ENCODE peak calls at places on chromosomes 13 and 19, in five cellular contexts. X is RWPE2, Z is DND-41, D is astrocyte of the spinal cord, J is AG04450. F is an unnamed sample.

GRCh38 chr19:7928741-7929701 is 3.1 kb upstream of the CTXN1 start:
- DNase-seq in X (peak), Z (peak), D (peak), J (peak), F (peak)

GRCh38 chr13:95441326-95441725 is 111.2 kb upstream of the CLDN10 start:
- DNase-seq in X (no peak), Z (no peak), D (no peak), J (no peak), F (no peak)

GRCh38 chr19:41327499-41328156 is 17.7 kb downstream of the CCDC97 start:
- DNase-seq in X (peak), Z (no peak), D (peak), J (no peak), F (no peak)

GRCh38 chr19:7540761-7541480 is 5.4 kb downstream of the PNPLA6 start:
- DNase-seq in X (peak), Z (no peak), D (peak), J (no peak), F (no peak)

GRCh38 chr19:53908106-53908932 is 759 bp upstream of the CACNG7 start:
- DNase-seq in X (no peak), Z (no peak), D (peak), J (peak), F (no peak)

GRCh38 chr19:12783226-12783848 is 7.9 kb upstream of the JUNB start:
- DNase-seq in X (no peak), Z (peak), D (no peak), J (no peak), F (no peak)

GRCh38 chr13:44465318-44465717 is 91.7 kb downstream of the SERP2 start:
- DNase-seq in X (no peak), Z (no peak), D (peak), J (no peak), F (no peak)

GRCh38 chr19:19040417-19040816 is 7.0 kb downstream of the ARMC6 start:
- DNase-seq in X (no peak), Z (no peak), D (peak), J (peak), F (no peak)

GRCh38 chr13:50592412-50593145 is 250.9 kb downstream of the DLEU7 start:
- DNase-seq in X (no peak), Z (no peak), D (peak), J (no peak), F (no peak)

GRCh38 chr13:28475916-28476725 is 18.8 kb downstream of the FLT1 start:
- DNase-seq in X (no peak), Z (no peak), D (peak), J (peak), F (no peak)

GRCh38 chr19:41697198-41697855 is 9.3 kb upstream of the CEACAM7 start:
- DNase-seq in X (peak), Z (no peak), D (no peak), J (no peak), F (no peak)

GRCh38 chr19:8988204-8988603 is 22.0 kb downstream of the MUC16 start:
- DNase-seq in X (no peak), Z (peak), D (no peak), J (no peak), F (no peak)

GRCh38 chr13:46288570-46289259 is 77.0 kb downstream of the LRRC63 start:
- DNase-seq in X (no peak), Z (peak), D (peak), J (no peak), F (no peak)

GRCh38 chr13:27482996-27483395 is 32.6 kb upstream of the MTIF3 start:
- DNase-seq in X (no peak), Z (no peak), D (no peak), J (no peak), F (no peak)

GRCh38 chr13:50589139-50589538 is 254.4 kb downstream of the DLEU7 start:
- DNase-seq in X (peak), Z (peak), D (peak), J (peak), F (no peak)

GRCh38 chr19:9075064-9075964 is 11.5 kb upstream of the OR1M1 start:
- DNase-seq in X (peak), Z (peak), D (peak), J (peak), F (no peak)

GRCh38 chr13:49356224-49356623 is 87.6 kb downstream of the CAB39L start:
- DNase-seq in X (no peak), Z (no peak), D (peak), J (peak), F (no peak)

GRCh38 chr13:29504691-29505090 is 90.8 kb downstream of the SLC7A1 start:
- DNase-seq in X (no peak), Z (no peak), D (no peak), J (no peak), F (no peak)

GRCh38 chr13:107644136-107644535 is 571.2 kb downstream of the LIG4 start:
- DNase-seq in X (no peak), Z (no peak), D (no peak), J (no peak), F (no peak)

GRCh38 chr19:54114340-54114826 is 1.1 kb downstream of the TFPT start:
- DNase-seq in X (no peak), Z (peak), D (peak), J (no peak), F (no peak)

GRCh38 chr13:48264052-48264451 is 31.0 kb downstream of the ITM2B start:
- DNase-seq in X (no peak), Z (no peak), D (no peak), J (no peak), F (no peak)

GRCh38 chr13:44112700-44113329 is 233.1 kb downstream of the LACC1 start:
- DNase-seq in X (no peak), Z (no peak), D (no peak), J (no peak), F (no peak)

GRCh38 chr13:30415430-30416030 is 6.8 kb upstream of the UBE2L5 start:
- DNase-seq in X (no peak), Z (no peak), D (peak), J (no peak), F (no peak)

GRCh38 chr13:97945792-97946419 is 7.6 kb upstream of the IPO5 start:
- DNase-seq in X (no peak), Z (no peak), D (peak), J (no peak), F (no peak)

GRCh38 chr19:48308695-48309586 is 16.4 kb upstream of the EMP3 start:
- DNase-seq in X (peak), Z (peak), D (no peak), J (no peak), F (no peak)
- TF ChIP-seq CTCF in X (no peak), Z (peak), D (peak), J (peak), F (no peak)

GRCh38 chr13:41587490-41587889 is 130.1 kb downstream of the RGCC start:
- DNase-seq in X (no peak), Z (no peak), D (no peak), J (no peak), F (no peak)
- TF ChIP-seq CTCF in X (no peak), Z (peak), D (peak), J (no peak), F (peak)

GRCh38 chr13:101149735-101150380 is 266.4 kb downstream of the NALCN start:
- DNase-seq in X (no peak), Z (peak), D (peak), J (peak), F (no peak)
- TF ChIP-seq CTCF in X (peak), Z (peak), D (peak), J (peak), F (peak)

GRCh38 chr19:10384580-10384979 is 4.2 kb upstream of the TYK2 start:
- DNase-seq in X (no peak), Z (no peak), D (no peak), J (no peak), F (no peak)
- TF ChIP-seq CTCF in X (no peak), Z (peak), D (no peak), J (no peak), F (no peak)

GRCh38 chr19:1130801-1131717 is 27.3 kb downstream of the GPX4 start:
- DNase-seq in X (no peak), Z (no peak), D (no peak), J (no peak), F (no peak)

GRCh38 chr19:1133471-1133929 is 29.7 kb downstream of the GPX4 start:
- DNase-seq in X (no peak), Z (peak), D (no peak), J (no peak), F (no peak)

GRCh38 chr19:1134431-1134830 is 30.6 kb downstream of the GPX4 start:
- DNase-seq in X (no peak), Z (no peak), D (no peak), J (no peak), F (no peak)

GRCh38 chr19:1131718-1132552 is 28.1 kb downstream of the GPX4 start:
- DNase-seq in X (no peak), Z (peak), D (peak), J (peak), F (no peak)

GRCh38 chr19:1132625-1133383 is 29.0 kb downstream of the GPX4 start:
- DNase-seq in X (no peak), Z (no peak), D (no peak), J (no peak), F (no peak)
- TF ChIP-seq CTCF in X (no peak), Z (peak), D (no peak), J (no peak), F (no peak)